ENCODE peak calls at places on chromosome 5, in six cellular contexts. One of them, this sample, is unnamed.

GRCh38 chr5:134526483-134527155 is 1.1 kb downstream of the JADE2 start:
- DNase-seq in AG08396: peak
- DNase-seq in A172: peak
- DNase-seq in NCI-H1092 treated with DMSO at 0.1 percent for 48 hours: no peak
- DNase-seq in MV-4-11: peak
- DNase-seq in neural progenitor cell: peak
- DNase-seq in this sample: peak

GRCh38 chr5:134477462-134478245 is 47.8 kb upstream of the JADE2 start:
- DNase-seq in AG08396: no peak
- DNase-seq in A172: no peak
- DNase-seq in NCI-H1092 treated with DMSO at 0.1 percent for 48 hours: no peak
- DNase-seq in MV-4-11: peak
- DNase-seq in neural progenitor cell: no peak
- DNase-seq in this sample: no peak

GRCh38 chr5:181092428-181092827 is 38.5 kb downstream of the OR2V1 start:
- DNase-seq in AG08396: no peak
- DNase-seq in A172: no peak
- DNase-seq in NCI-H1092 treated with DMSO at 0.1 percent for 48 hours: no peak
- DNase-seq in MV-4-11: no peak
- DNase-seq in neural progenitor cell: no peak
- DNase-seq in this sample: no peak

GRCh38 chr5:9790276-9790675 is 160.1 kb upstream of the TAS2R1 start:
- DNase-seq in AG08396: no peak
- DNase-seq in A172: no peak
- DNase-seq in NCI-H1092 treated with DMSO at 0.1 percent for 48 hours: no peak
- DNase-seq in MV-4-11: no peak
- DNase-seq in neural progenitor cell: no peak
- DNase-seq in this sample: no peak

GRCh38 chr5:75538201-75538600 is 26.5 kb downstream of the POLK start:
- DNase-seq in AG08396: no peak
- DNase-seq in A172: no peak
- DNase-seq in NCI-H1092 treated with DMSO at 0.1 percent for 48 hours: no peak
- DNase-seq in MV-4-11: no peak
- DNase-seq in neural progenitor cell: no peak
- DNase-seq in this sample: no peak

GRCh38 chr5:16508730-16509531 is 43.3 kb upstream of the ZNF622 start:
- DNase-seq in AG08396: no peak
- DNase-seq in A172: peak
- DNase-seq in NCI-H1092 treated with DMSO at 0.1 percent for 48 hours: no peak
- DNase-seq in MV-4-11: peak
- DNase-seq in neural progenitor cell: peak
- DNase-seq in this sample: peak

GRCh38 chr5:117302949-117303348 is 728.3 kb upstream of the SEMA6A start:
- DNase-seq in AG08396: no peak
- DNase-seq in A172: no peak
- DNase-seq in NCI-H1092 treated with DMSO at 0.1 percent for 48 hours: no peak
- DNase-seq in MV-4-11: no peak
- DNase-seq in neural progenitor cell: no peak
- DNase-seq in this sample: no peak

GRCh38 chr5:34762321-34762871 is 76.6 kb upstream of the TTC23L start:
- DNase-seq in AG08396: peak
- DNase-seq in A172: no peak
- DNase-seq in NCI-H1092 treated with DMSO at 0.1 percent for 48 hours: no peak
- DNase-seq in MV-4-11: peak
- DNase-seq in neural progenitor cell: no peak
- DNase-seq in this sample: no peak

GRCh38 chr5:149839761-149840160 is 104.8 kb downstream of the PDE6A start:
- DNase-seq in AG08396: no peak
- DNase-seq in A172: no peak
- DNase-seq in NCI-H1092 treated with DMSO at 0.1 percent for 48 hours: no peak
- DNase-seq in MV-4-11: no peak
- DNase-seq in neural progenitor cell: no peak
- DNase-seq in this sample: no peak

GRCh38 chr5:73545403-73545779 is 20.0 kb downstream of the ANKRA2 start:
- DNase-seq in AG08396: no peak
- DNase-seq in A172: no peak
- DNase-seq in NCI-H1092 treated with DMSO at 0.1 percent for 48 hours: no peak
- DNase-seq in MV-4-11: no peak
- DNase-seq in neural progenitor cell: no peak
- DNase-seq in this sample: no peak

GRCh38 chr5:10832987-10833386 is 72.0 kb upstream of the DAP start:
- DNase-seq in AG08396: peak
- DNase-seq in A172: no peak
- DNase-seq in NCI-H1092 treated with DMSO at 0.1 percent for 48 hours: no peak
- DNase-seq in MV-4-11: no peak
- DNase-seq in neural progenitor cell: no peak
- DNase-seq in this sample: no peak

GRCh38 chr5:41921874-41922273 is 3.2 kb upstream of the FBXO4 start:
- DNase-seq in AG08396: no peak
- DNase-seq in A172: no peak
- DNase-seq in NCI-H1092 treated with DMSO at 0.1 percent for 48 hours: no peak
- DNase-seq in MV-4-11: no peak
- DNase-seq in neural progenitor cell: no peak
- DNase-seq in this sample: no peak

GRCh38 chr5:90792725-90793124 is 234.1 kb downstream of the ADGRV1 start:
- DNase-seq in AG08396: peak
- DNase-seq in A172: peak
- DNase-seq in NCI-H1092 treated with DMSO at 0.1 percent for 48 hours: no peak
- DNase-seq in MV-4-11: no peak
- DNase-seq in neural progenitor cell: no peak
- DNase-seq in this sample: no peak

GRCh38 chr5:4005335-4005734 is 409.7 kb downstream of the IRX1 start:
- DNase-seq in AG08396: no peak
- DNase-seq in A172: no peak
- DNase-seq in NCI-H1092 treated with DMSO at 0.1 percent for 48 hours: no peak
- DNase-seq in MV-4-11: no peak
- DNase-seq in neural progenitor cell: no peak
- DNase-seq in this sample: peak

GRCh38 chr5:159290741-159291140 is 27.7 kb downstream of the UBLCP1 start:
- DNase-seq in AG08396: no peak
- DNase-seq in A172: peak
- DNase-seq in NCI-H1092 treated with DMSO at 0.1 percent for 48 hours: no peak
- DNase-seq in MV-4-11: no peak
- DNase-seq in neural progenitor cell: no peak
- DNase-seq in this sample: no peak

GRCh38 chr5:132641241-132641723 is 16.7 kb upstream of the IL13 start:
- DNase-seq in AG08396: no peak
- DNase-seq in A172: no peak
- DNase-seq in NCI-H1092 treated with DMSO at 0.1 percent for 48 hours: no peak
- DNase-seq in MV-4-11: no peak
- DNase-seq in neural progenitor cell: no peak
- DNase-seq in this sample: no peak

GRCh38 chr5:178791976-178792375 is 61.5 kb upstream of the ZNF354A start:
- DNase-seq in AG08396: no peak
- DNase-seq in A172: no peak
- DNase-seq in NCI-H1092 treated with DMSO at 0.1 percent for 48 hours: no peak
- DNase-seq in MV-4-11: no peak
- DNase-seq in neural progenitor cell: no peak
- DNase-seq in this sample: no peak

GRCh38 chr5:65394078-65394477 is 87.6 kb downstream of the ADAMTS6 start:
- DNase-seq in AG08396: peak
- DNase-seq in A172: peak
- DNase-seq in NCI-H1092 treated with DMSO at 0.1 percent for 48 hours: peak
- DNase-seq in MV-4-11: no peak
- DNase-seq in neural progenitor cell: peak
- DNase-seq in this sample: no peak

GRCh38 chr5:72137826-72138409 is 30.6 kb downstream of the MAP1B start:
- DNase-seq in AG08396: no peak
- DNase-seq in A172: no peak
- DNase-seq in NCI-H1092 treated with DMSO at 0.1 percent for 48 hours: no peak
- DNase-seq in MV-4-11: peak
- DNase-seq in neural progenitor cell: no peak
- DNase-seq in this sample: no peak

GRCh38 chr5:94777163-94777885 is 158.9 kb downstream of the SLF1 start:
- DNase-seq in AG08396: no peak
- DNase-seq in A172: no peak
- DNase-seq in NCI-H1092 treated with DMSO at 0.1 percent for 48 hours: peak
- DNase-seq in MV-4-11: no peak
- DNase-seq in neural progenitor cell: no peak
- DNase-seq in this sample: no peak

GRCh38 chr5:149810856-149811255 is 80.7 kb downstream of the PPARGC1B start:
- DNase-seq in AG08396: no peak
- DNase-seq in A172: peak
- DNase-seq in NCI-H1092 treated with DMSO at 0.1 percent for 48 hours: no peak
- DNase-seq in MV-4-11: no peak
- DNase-seq in neural progenitor cell: no peak
- DNase-seq in this sample: no peak

GRCh38 chr5:54959673-54960418 is 25.5 kb downstream of the ESM1 start:
- DNase-seq in AG08396: no peak
- DNase-seq in A172: no peak
- DNase-seq in NCI-H1092 treated with DMSO at 0.1 percent for 48 hours: no peak
- DNase-seq in MV-4-11: peak
- DNase-seq in neural progenitor cell: peak
- DNase-seq in this sample: peak

GRCh38 chr5:145960848-145961600 is 24.6 kb downstream of the SH3RF2 start:
- DNase-seq in AG08396: no peak
- DNase-seq in A172: no peak
- DNase-seq in NCI-H1092 treated with DMSO at 0.1 percent for 48 hours: no peak
- DNase-seq in MV-4-11: no peak
- DNase-seq in neural progenitor cell: no peak
- DNase-seq in this sample: no peak

GRCh38 chr5:160799160-160799559 is 52.9 kb downstream of the ATP10B start:
- DNase-seq in AG08396: no peak
- DNase-seq in A172: no peak
- DNase-seq in NCI-H1092 treated with DMSO at 0.1 percent for 48 hours: no peak
- DNase-seq in MV-4-11: peak
- DNase-seq in neural progenitor cell: no peak
- DNase-seq in this sample: no peak

GRCh38 chr5:72842816-72843215 is 26.4 kb downstream of the TNPO1 start:
- DNase-seq in AG08396: peak
- DNase-seq in A172: peak
- DNase-seq in NCI-H1092 treated with DMSO at 0.1 percent for 48 hours: no peak
- DNase-seq in MV-4-11: peak
- DNase-seq in neural progenitor cell: no peak
- DNase-seq in this sample: no peak

GRCh38 chr5:92309336-92309991 is 926.3 kb upstream of the ARRDC3 start:
- DNase-seq in AG08396: peak
- DNase-seq in A172: peak
- DNase-seq in NCI-H1092 treated with DMSO at 0.1 percent for 48 hours: peak
- DNase-seq in MV-4-11: no peak
- DNase-seq in neural progenitor cell: peak
- DNase-seq in this sample: no peak

GRCh38 chr5:6399978-6400910 is 21.9 kb upstream of the MED10 start:
- DNase-seq in AG08396: no peak
- DNase-seq in A172: peak
- DNase-seq in NCI-H1092 treated with DMSO at 0.1 percent for 48 hours: no peak
- DNase-seq in MV-4-11: no peak
- DNase-seq in neural progenitor cell: no peak
- DNase-seq in this sample: no peak

GRCh38 chr5:117488976-117489500 is 914.4 kb upstream of the SEMA6A start:
- DNase-seq in AG08396: no peak
- DNase-seq in A172: no peak
- DNase-seq in NCI-H1092 treated with DMSO at 0.1 percent for 48 hours: peak
- DNase-seq in MV-4-11: no peak
- DNase-seq in neural progenitor cell: no peak
- DNase-seq in this sample: no peak

GRCh38 chr5:132840896-132841818 is 10.7 kb upstream of the SHROOM1 start:
- DNase-seq in AG08396: no peak
- DNase-seq in A172: peak
- DNase-seq in NCI-H1092 treated with DMSO at 0.1 percent for 48 hours: no peak
- DNase-seq in MV-4-11: peak
- DNase-seq in neural progenitor cell: no peak
- DNase-seq in this sample: no peak

GRCh38 chr5:16864566-16864965 is 71.5 kb downstream of the MYO10 start:
- DNase-seq in AG08396: no peak
- DNase-seq in A172: no peak
- DNase-seq in NCI-H1092 treated with DMSO at 0.1 percent for 48 hours: no peak
- DNase-seq in MV-4-11: no peak
- DNase-seq in neural progenitor cell: no peak
- DNase-seq in this sample: no peak

GRCh38 chr5:172530835-172531703 is 76.7 kb upstream of the SH3PXD2B start:
- DNase-seq in AG08396: no peak
- DNase-seq in A172: no peak
- DNase-seq in NCI-H1092 treated with DMSO at 0.1 percent for 48 hours: no peak
- DNase-seq in MV-4-11: peak
- DNase-seq in neural progenitor cell: no peak
- DNase-seq in this sample: no peak

GRCh38 chr5:179127136-179128040 is 67.2 kb downstream of the ZNF354C start:
- DNase-seq in AG08396: no peak
- DNase-seq in A172: no peak
- DNase-seq in NCI-H1092 treated with DMSO at 0.1 percent for 48 hours: no peak
- DNase-seq in MV-4-11: no peak
- DNase-seq in neural progenitor cell: no peak
- DNase-seq in this sample: no peak

GRCh38 chr5:43367909-43368648 is 44.1 kb downstream of the CCL28 start:
- DNase-seq in AG08396: no peak
- DNase-seq in A172: peak
- DNase-seq in NCI-H1092 treated with DMSO at 0.1 percent for 48 hours: no peak
- DNase-seq in MV-4-11: peak
- DNase-seq in neural progenitor cell: no peak
- DNase-seq in this sample: no peak

GRCh38 chr5:132491368-132492364 is 1.1 kb upstream of the IRF1 start:
- DNase-seq in AG08396: no peak
- DNase-seq in A172: peak
- DNase-seq in NCI-H1092 treated with DMSO at 0.1 percent for 48 hours: no peak
- DNase-seq in MV-4-11: no peak
- DNase-seq in neural progenitor cell: peak
- DNase-seq in this sample: peak

GRCh38 chr5:56019306-56020272 is 24.8 kb upstream of the IL6ST start:
- DNase-seq in AG08396: no peak
- DNase-seq in A172: no peak
- DNase-seq in NCI-H1092 treated with DMSO at 0.1 percent for 48 hours: no peak
- DNase-seq in MV-4-11: peak
- DNase-seq in neural progenitor cell: no peak
- DNase-seq in this sample: no peak

GRCh38 chr5:59036274-59036961 is 453.5 kb downstream of the RAB3C start:
- DNase-seq in AG08396: peak
- DNase-seq in A172: peak
- DNase-seq in NCI-H1092 treated with DMSO at 0.1 percent for 48 hours: no peak
- DNase-seq in MV-4-11: peak
- DNase-seq in neural progenitor cell: no peak
- DNase-seq in this sample: no peak

This sample was measured in WTC11.